ENCODE peak calls at places on chromosome 1, in nine cellular contexts. M, W, H, D, U, A, P, Y and C are unnamed samples. For H3K4me1, the result is how much of the 10 kb centered on the place peaks cover.

GRCh38 chr1:22971161-22972062 is 1.3 kb downstream of the LACTBL1 start:
- DNase-seq in M (no peak), W (no peak), H (no peak), D (no peak), U (no peak), A (no peak), P (no peak), Y (no peak), C (no peak)

GRCh38 chr1:93079685-93080141 is 630 bp downstream of the MTF2 start:
- DNase-seq in M (no peak), W (peak), H (peak), D (no peak), U (no peak), A (peak), P (peak), Y (peak), C (peak)

GRCh38 chr1:9589144-9589718 is 520 bp downstream of the TMEM201 start:
- DNase-seq in M (no peak), W (peak), H (no peak), D (no peak), U (no peak), A (peak), P (peak), Y (peak), C (peak)

GRCh38 chr1:177206831-177207230 is 36.1 kb downstream of the BRINP2 start:
- DNase-seq in M (no peak), W (no peak), H (no peak), D (no peak), U (no peak), A (no peak), P (no peak), Y (no peak), C (no peak)

GRCh38 chr1:31760901-31761470 is 3.2 kb downstream of the ADGRB2 start:
- DNase-seq in M (peak), W (peak), H (peak), D (peak), U (peak), A (peak), P (no peak), Y (peak), C (peak)

GRCh38 chr1:51234721-51235425 is 1.2 kb upstream of the RNF11 start:
- DNase-seq in M (peak), W (peak), H (peak), D (peak), U (peak), A (no peak), P (peak), Y (peak), C (peak)

GRCh38 chr1:224641030-224641429 is 24.9 kb downstream of the CNIH3 start:
- DNase-seq in M (peak), W (no peak), H (peak), D (peak), U (no peak), A (peak), P (no peak), Y (no peak), C (no peak)

GRCh38 chr1:27412502-27412901 is 20.1 kb downstream of the GPR3 start:
- DNase-seq in M (no peak), W (no peak), H (no peak), D (no peak), U (no peak), A (no peak), P (no peak), Y (no peak), C (no peak)

GRCh38 chr1:25073640-25074270 is 143.7 kb upstream of the RUNX3 start:
- DNase-seq in M (no peak), W (no peak), H (no peak), D (no peak), U (no peak), A (no peak), P (no peak), Y (no peak), C (no peak)

GRCh38 chr1:24286246-24287010 is 32.7 kb upstream of the GRHL3 start:
- DNase-seq in M (no peak), W (no peak), H (no peak), D (no peak), U (no peak), A (peak), P (no peak), Y (no peak), C (no peak)

GRCh38 chr1:52127181-52128175 is 14.4 kb upstream of the ZFYVE9 start:
- DNase-seq in M (peak), W (no peak), H (peak), D (peak), U (no peak), A (no peak), P (no peak), Y (peak), C (peak)

GRCh38 chr1:74596770-74597169 is 76.8 kb downstream of the ERICH3 start:
- DNase-seq in M (no peak), W (no peak), H (no peak), D (no peak), U (no peak), A (peak), P (no peak), Y (no peak), C (no peak)

GRCh38 chr1:65558215-65558614 is 137.7 kb downstream of the LEPR start:
- DNase-seq in M (no peak), W (no peak), H (no peak), D (no peak), U (no peak), A (no peak), P (no peak), Y (no peak), C (no peak)

GRCh38 chr1:96880626-96881025 is 159.0 kb downstream of the PTBP2 start:
- DNase-seq in M (no peak), W (no peak), H (no peak), D (no peak), U (no peak), A (no peak), P (no peak), Y (no peak), C (no peak)

GRCh38 chr1:50371749-50372148 is 51.5 kb downstream of the DMRTA2 start:
- DNase-seq in M (peak), W (no peak), H (no peak), D (no peak), U (no peak), A (no peak), P (no peak), Y (no peak), C (no peak)

GRCh38 chr1:55234016-55234415 is 18.9 kb upstream of the USP24 start:
- DNase-seq in M (no peak), W (no peak), H (no peak), D (no peak), U (no peak), A (no peak), P (no peak), Y (no peak), C (no peak)

GRCh38 chr1:233323724-233324123 is 3.8 kb upstream of the MAP3K21 start:
- DNase-seq in M (no peak), W (no peak), H (no peak), D (no peak), U (no peak), A (no peak), P (no peak), Y (no peak), C (no peak)

GRCh38 chr1:80217377-80217986 is 1211.0 kb upstream of the ADGRL4 start:
- DNase-seq in M (peak), W (no peak), H (no peak), D (peak), U (no peak), A (peak), P (no peak), Y (no peak), C (no peak)

GRCh38 chr1:214573386-214574358 is 22.3 kb upstream of the PTPN14 start:
- DNase-seq in M (no peak), W (no peak), H (no peak), D (no peak), U (no peak), A (no peak), P (no peak), Y (no peak), C (no peak)

DNA sequence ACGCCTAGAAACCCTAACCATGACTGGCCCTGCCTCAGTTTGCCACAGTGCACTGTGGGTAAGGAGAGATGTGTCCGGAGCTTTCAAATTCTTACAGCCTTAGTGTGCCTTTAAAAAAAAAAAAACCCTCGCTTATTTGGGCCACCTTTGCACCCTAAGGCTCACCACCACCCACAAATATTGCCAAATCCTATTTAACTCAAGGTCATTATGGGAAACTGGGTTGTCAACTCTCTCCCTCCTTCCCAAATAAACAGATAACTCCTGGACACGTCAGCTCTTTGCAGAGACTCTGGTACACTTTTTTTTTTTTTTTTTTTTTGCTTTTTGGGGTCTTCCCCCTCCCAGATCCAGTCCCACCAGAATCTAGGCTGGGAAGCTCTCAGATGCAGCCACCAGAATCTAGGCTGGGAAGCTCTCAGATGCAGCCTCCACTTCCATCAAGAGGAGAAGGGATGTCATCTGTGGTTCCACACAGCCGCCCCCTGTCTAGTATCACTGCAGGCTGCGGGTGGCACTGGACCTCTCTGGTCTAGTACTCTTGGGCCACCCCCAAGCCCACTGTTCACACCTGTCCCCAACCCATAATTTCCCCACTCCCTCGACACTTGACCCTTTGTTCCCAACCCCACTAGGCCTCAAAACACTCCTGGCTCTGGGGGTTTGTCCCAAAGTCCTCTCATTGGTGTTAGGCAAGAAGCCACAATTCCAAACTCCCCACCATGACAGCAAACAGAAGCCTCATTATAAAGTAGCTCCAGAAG is 3.4 kb downstream of the DHRS3 start:
- DNase-seq in M (no peak), W (no peak), H (peak), D (no peak), U (no peak), A (no peak), P (peak), Y (peak), C (no peak)
- H3K4me1 ChIP-seq in M (half or more), W (under half), H (under half), D (half or more), U (half or more), A (under half), P (under half), Y (under half), C (under half)

GRCh38 chr1:227265891-227266290 is 52.4 kb downstream of the CDC42BPA start:
- DNase-seq in M (no peak), W (no peak), H (no peak), D (no peak), U (no peak), A (no peak), P (no peak), Y (no peak), C (no peak)

GRCh38 chr1:227261501-227261900 is 56.8 kb downstream of the CDC42BPA start:
- DNase-seq in M (no peak), W (no peak), H (no peak), D (no peak), U (no peak), A (no peak), P (no peak), Y (no peak), C (no peak)

GRCh38 chr1:227255086-227255732 is 63.1 kb downstream of the CDC42BPA start:
- DNase-seq in M (no peak), W (no peak), H (no peak), D (no peak), U (no peak), A (no peak), P (no peak), Y (no peak), C (no peak)

GRCh38 chr1:227257964-227258363 is 60.3 kb downstream of the CDC42BPA start:
- DNase-seq in M (no peak), W (no peak), H (no peak), D (no peak), U (no peak), A (peak), P (no peak), Y (no peak), C (no peak)

GRCh38 chr1:227260433-227260832 is 57.9 kb downstream of the CDC42BPA start:
- DNase-seq in M (no peak), W (no peak), H (no peak), D (no peak), U (no peak), A (no peak), P (no peak), Y (no peak), C (no peak)
- H3K4me1 ChIP-seq in M (under half), W (under half), H (under half), D (under half), U (under half), A (under half), P (under half), Y (under half), C (under half)

DNA sequence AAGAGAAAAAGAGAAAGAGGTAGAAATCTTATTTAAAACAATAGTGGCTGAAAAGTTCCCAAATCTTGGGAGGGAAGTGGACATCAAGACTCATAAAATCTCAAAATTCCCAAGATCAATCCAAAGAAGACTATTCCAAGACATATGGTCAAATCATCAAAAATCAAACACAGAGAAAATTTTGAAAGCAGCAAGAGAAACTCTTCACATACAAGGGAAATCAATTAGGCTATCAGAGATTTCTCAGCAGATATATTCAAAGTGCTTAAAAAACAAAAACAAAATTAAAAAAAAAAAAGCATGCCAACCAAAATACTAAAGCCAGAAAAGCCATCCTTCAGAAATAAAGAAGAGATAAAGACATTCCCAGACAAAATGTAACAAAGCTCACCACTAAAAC is 52.6 kb upstream of the RALGPS2 start:
- DNase-seq in M (no peak), W (no peak), H (no peak), D (no peak), U (no peak), A (no peak), P (no peak), Y (no peak), C (no peak)
- H3K4me1 ChIP-seq in M (under half), W (under half), H (under half), D (under half), U (under half), A (under half), P (under half), Y (under half), C (under half)

GRCh38 chr1:94255476-94255875 is 18.1 kb upstream of the ARHGAP29 start:
- DNase-seq in M (no peak), W (no peak), H (no peak), D (no peak), U (no peak), A (no peak), P (no peak), Y (no peak), C (no peak)

GRCh38 chr1:94258873-94259331 is 21.5 kb upstream of the ARHGAP29 start:
- DNase-seq in M (peak), W (no peak), H (no peak), D (peak), U (no peak), A (no peak), P (no peak), Y (peak), C (no peak)

GRCh38 chr1:94254073-94254810 is 16.9 kb upstream of the ARHGAP29 start:
- DNase-seq in M (no peak), W (no peak), H (no peak), D (no peak), U (no peak), A (no peak), P (no peak), Y (no peak), C (no peak)

GRCh38 chr1:94259635-94260289 is 22.4 kb upstream of the ARHGAP29 start:
- DNase-seq in M (no peak), W (no peak), H (no peak), D (no peak), U (no peak), A (no peak), P (no peak), Y (no peak), C (no peak)

DNA sequence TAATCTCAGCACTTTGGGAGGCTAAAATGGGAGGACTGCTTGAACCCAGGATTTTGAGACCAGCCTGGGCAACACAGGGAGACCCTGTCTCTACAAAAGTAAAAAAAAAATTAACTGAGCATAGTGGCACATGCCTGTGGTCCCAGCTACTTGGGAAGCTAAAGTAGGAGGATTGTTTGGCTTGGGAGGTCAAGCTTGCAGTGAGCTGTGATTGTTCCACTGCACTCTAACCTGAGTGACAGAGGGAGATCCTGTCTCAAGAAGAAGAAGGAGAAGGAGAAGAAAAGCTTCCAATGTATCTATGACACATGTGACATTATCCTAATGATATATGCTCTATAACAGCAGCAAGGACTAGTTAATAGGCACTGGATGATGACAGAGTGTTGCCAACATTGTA is 20.1 kb upstream of the ARHGAP29 start:
- DNase-seq in M (no peak), W (no peak), H (no peak), D (no peak), U (no peak), A (no peak), P (no peak), Y (peak), C (no peak)
- H3K4me1 ChIP-seq in M (under half), W (under half), H (under half), D (under half), U (under half), A (under half), P (under half), Y (under half), C (under half)